ENCODE peak calls at places on chromosome 21, in ten cellular contexts. O is H9, D is colonic mucosa, Z is cardiac muscle cell, I is adrenal gland, P is mucosa of descending colon, G is PC-9, N is uterus, T is tibial nerve, M is psoas muscle. L is an unnamed sample.

GRCh38 chr21:36661511-36662309 is 37.2 kb upstream of the SIM2 start:
- DNase-seq in O (peak; percentile 58), D (peak; percentile 41), Z (peak; percentile 45), I (peak; percentile 58), P (peak; percentile 70), G (no peak), N (no peak), T (no peak), M (no peak), L (no peak)

GRCh38 chr21:18744840-18745239 is 341.3 kb upstream of the TMPRSS15 start:
- DNase-seq in O (no peak), D (no peak), Z (no peak), I (no peak), P (no peak), G (no peak), N (no peak), T (no peak), M (no peak), L (no peak)

GRCh38 chr21:14361958-14362357 is 21.0 kb downstream of the HSPA13 start:
- DNase-seq in O (no peak), D (no peak), Z (peak; percentile 75), I (no peak), P (no peak), G (no peak), N (no peak), T (no peak), M (no peak), L (no peak)

GRCh38 chr21:14675774-14676530 is 129.8 kb upstream of the SAMSN1 start:
- DNase-seq in O (no peak), D (peak; percentile 31), Z (no peak), I (no peak), P (peak; percentile 35), G (no peak), N (no peak), T (no peak), M (no peak), L (no peak)

GRCh38 chr21:38645282-38645681 is 147.0 kb upstream of the ERG start:
- DNase-seq in O (no peak), D (no peak), Z (peak; percentile 48), I (no peak), P (no peak), G (no peak), N (no peak), T (no peak), M (no peak), L (peak; percentile 70)

GRCh38 chr21:46622226-46622625 is 13.2 kb upstream of the PRMT2 start:
- DNase-seq in O (no peak), D (no peak), Z (peak; percentile 49), I (no peak), P (no peak), G (no peak), N (no peak), T (no peak), M (peak; percentile 62), L (no peak)

GRCh38 chr21:46598563-46599250 is 6.2 kb downstream of the S100B start:
- DNase-seq in O (no peak), D (no peak), Z (no peak), I (no peak), P (no peak), G (no peak), N (no peak), T (no peak), M (no peak), L (no peak)

GRCh38 chr21:28445081-28445830 is 547.4 kb downstream of the LTN1 start:
- DNase-seq in O (no peak), D (no peak), Z (peak; percentile 32), I (no peak), P (no peak), G (no peak), N (no peak), T (no peak), M (no peak), L (no peak)

GRCh38 chr21:46643379-46644177 is 8.1 kb downstream of the PRMT2 start:
- DNase-seq in O (no peak), D (no peak), Z (no peak), I (no peak), P (no peak), G (no peak), N (no peak), T (no peak), M (no peak), L (no peak)

GRCh38 chr21:28521932-28522826 is 470.5 kb downstream of the LTN1 start:
- DNase-seq in O (peak; percentile 30), D (no peak), Z (peak; percentile 60), I (no peak), P (peak; percentile 13), G (peak; percentile 11), N (peak; percentile 31), T (no peak), M (no peak), L (no peak)

GRCh38 chr21:41593784-41594138 is 85.8 kb upstream of the TMPRSS2 start:
- DNase-seq in O (no peak), D (peak; percentile 47), Z (no peak), I (no peak), P (no peak), G (no peak), N (no peak), T (no peak), M (no peak), L (no peak)

GRCh38 chr21:34885636-34886553 is 163.2 kb downstream of the RUNX1 start:
- DNase-seq in O (peak; percentile 44), D (peak; percentile 80), Z (peak; percentile 53), I (no peak), P (peak; percentile 85), G (no peak), N (no peak), T (no peak), M (no peak), L (peak; percentile 87)
- TF ChIP-seq CTCF in O (no peak), D (no peak), Z (peak; percentile 23), I (no peak), P (no peak), G (no peak), N (no peak), T (no peak), M (no peak), L (no peak)

GRCh38 chr21:15725949-15726348 is 3.8 kb upstream of the USP25 start:
- DNase-seq in O (no peak), D (no peak), Z (no peak), I (no peak), P (no peak), G (no peak), N (no peak), T (no peak), M (no peak), L (no peak)
- H3K4me1 ChIP-seq in O (no peaks in the 10 kb centered on the region), D (no peaks in the 10 kb centered on the region), Z (no peaks in the 10 kb centered on the region), I (no peaks in the 10 kb centered on the region), P (no peaks in the 10 kb centered on the region), G (peaks cover 16% of the 10 kb centered on the region), N (no peaks in the 10 kb centered on the region), T (no peaks in the 10 kb centered on the region), M (no peaks in the 10 kb centered on the region), L (peaks cover 6% of the 10 kb centered on the region)

GRCh38 chr21:43362928-43363314 is 64.0 kb downstream of the SIK1 start:
- DNase-seq in O (no peak), D (no peak), Z (no peak), I (no peak), P (no peak), G (no peak), N (no peak), T (no peak), M (no peak), L (no peak)

GRCh38 chr21:43362306-43362927 is 64.5 kb downstream of the SIK1 start:
- DNase-seq in O (peak; percentile 61), D (peak; percentile 43), Z (peak; percentile 83), I (peak; percentile 67), P (peak; percentile 56), G (no peak), N (peak; percentile 42), T (peak; percentile 64), M (peak; percentile 88), L (no peak)

GRCh38 chr21:43361493-43362296 is 65.2 kb downstream of the SIK1 start:
- DNase-seq in O (no peak), D (no peak), Z (peak; percentile 62), I (peak; percentile 45), P (peak; percentile 47), G (no peak), N (no peak), T (peak; percentile 47), M (peak; percentile 80), L (no peak)

GRCh38 chr21:43360441-43361126 is 66.3 kb downstream of the SIK1 start:
- DNase-seq in O (no peak), D (no peak), Z (no peak), I (no peak), P (no peak), G (no peak), N (no peak), T (no peak), M (peak; percentile 48), L (no peak)

GRCh38 chr21:43361127-43361492 is 65.8 kb downstream of the SIK1 start:
- DNase-seq in O (no peak), D (no peak), Z (no peak), I (no peak), P (no peak), G (no peak), N (no peak), T (no peak), M (peak; percentile 79), L (no peak)
- TF ChIP-seq CTCF in O (no peak), D (no peak), Z (no peak), I (no peak), P (no peak), G (no peak), N (no peak), T (no peak), M (no peak), L (no peak)

GRCh38 chr21:45365608-45366241 is 39.2 kb upstream of the COL18A1 start:
- DNase-seq in O (peak; percentile 66), D (no peak), Z (peak; percentile 87), I (no peak), P (no peak), G (peak; percentile 63), N (no peak), T (no peak), M (peak; percentile 46), L (no peak)

GRCh38 chr21:45362748-45363145 is 42.2 kb upstream of the COL18A1 start:
- DNase-seq in O (no peak), D (no peak), Z (no peak), I (no peak), P (no peak), G (no peak), N (no peak), T (no peak), M (peak; percentile 48), L (no peak)

GRCh38 chr21:45364464-45365185 is 40.3 kb upstream of the COL18A1 start:
- DNase-seq in O (no peak), D (no peak), Z (peak; percentile 89), I (no peak), P (peak; percentile 12), G (no peak), N (peak; percentile 75), T (peak; percentile 47), M (peak; percentile 63), L (no peak)

GRCh38 chr21:45365186-45365607 is 39.8 kb upstream of the COL18A1 start:
- DNase-seq in O (no peak), D (no peak), Z (no peak), I (no peak), P (no peak), G (no peak), N (no peak), T (no peak), M (peak; percentile 66), L (no peak)

DNA sequence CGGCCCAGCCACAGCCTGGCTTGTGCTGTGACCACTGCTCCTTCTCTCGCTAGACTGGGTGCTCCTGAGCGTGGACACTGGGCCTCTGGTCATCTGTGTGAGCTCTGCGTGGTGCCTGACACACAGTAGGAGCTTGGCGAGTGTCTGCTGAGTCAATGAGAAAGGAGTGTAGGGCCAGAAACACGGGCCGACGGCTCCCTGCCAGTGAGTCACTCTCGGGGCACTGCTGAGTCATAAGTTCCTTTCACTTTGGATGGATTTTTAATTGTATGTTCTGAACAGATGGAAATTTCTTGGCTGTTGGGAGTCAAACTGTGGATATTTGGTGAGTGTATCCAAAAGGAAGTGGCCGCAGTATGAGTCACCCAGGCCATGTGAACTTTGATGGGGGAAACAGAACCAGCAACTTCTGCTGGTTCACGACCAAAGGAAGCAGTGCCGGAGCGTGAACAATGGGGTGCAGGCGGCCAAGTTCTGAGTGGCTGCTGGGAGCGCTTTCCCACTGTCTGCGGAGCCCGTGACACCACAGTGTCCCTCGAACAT is 41.0 kb upstream of the COL18A1 start:
- DNase-seq in O (no peak), D (peak; percentile 53), Z (peak; percentile 99), I (peak; percentile 88), P (peak; percentile 57), G (peak; percentile 75), N (peak; percentile 91), T (peak; percentile 86), M (peak; percentile 87), L (peak; percentile 97)
- H3K4me1 ChIP-seq in O (peaks cover 2% of the 10 kb centered on the region), D (no peaks in the 10 kb centered on the region), Z (peaks cover 40% of the 10 kb centered on the region), I (peaks cover 28% of the 10 kb centered on the region), P (no peaks in the 10 kb centered on the region), G (peaks cover 40% of the 10 kb centered on the region), N (peaks cover 25% of the 10 kb centered on the region), T (peaks cover 13% of the 10 kb centered on the region), M (peaks cover 12% of the 10 kb centered on the region), L (peaks cover 56% of the 10 kb centered on the region)